ENCODE peak calls at places on chromosomes 1 and 21, in six cellular contexts. F, S, A, G, L and W are unnamed samples.

GRCh38 chr1:211490038-211490678 is 1.8 kb downstream of the RD3 start:
- DNase-seq in F (no peak), S (no peak), A (no peak), G (no peak), L (no peak), W (no peak)

GRCh38 chr1:16076003-16076870 is 2.8 kb upstream of the FAM131C start:
- DNase-seq in F (no peak), S (no peak), A (peak; percentile 89), G (peak; percentile 59), L (no peak), W (peak; percentile 86)

GRCh38 chr21:27799861-27800260 is 833.0 kb upstream of the ADAMTS5 start:
- DNase-seq in F (no peak), S (no peak), A (no peak), G (no peak), L (no peak), W (peak; percentile 24)

GRCh38 chr1:61182049-61182448 is 99.7 kb downstream of the NFIA start:
- DNase-seq in F (no peak), S (no peak), A (peak; percentile 68), G (no peak), L (no peak), W (peak; percentile 70)

GRCh38 chr1:6357243-6357929 is 36.2 kb downstream of the ACOT7 start:
- DNase-seq in F (no peak), S (no peak), A (no peak), G (no peak), L (peak; percentile 47), W (no peak)

GRCh38 chr1:6517435-6517851 is 26.0 kb upstream of the PLEKHG5 start:
- DNase-seq in F (no peak), S (no peak), A (no peak), G (no peak), L (no peak), W (no peak)

GRCh38 chr1:234230414-234230862 is 142.8 kb upstream of the COA6 start:
- DNase-seq in F (no peak), S (no peak), A (peak; percentile 46), G (no peak), L (no peak), W (no peak)

GRCh38 chr21:45618287-45618686 is 25.2 kb upstream of the PCBP3 start:
- DNase-seq in F (no peak), S (no peak), A (peak; percentile 5), G (no peak), L (no peak), W (peak; percentile 48)

GRCh38 chr1:41072051-41072450 is 50.5 kb upstream of the SLFNL1 start:
- DNase-seq in F (no peak), S (no peak), A (peak; percentile 27), G (no peak), L (no peak), W (peak; percentile 43)

GRCh38 chr1:229210844-229211243 is 60.1 kb upstream of the RAB4A start:
- DNase-seq in F (no peak), S (no peak), A (no peak), G (no peak), L (no peak), W (no peak)

GRCh38 chr1:41712687-41713086 is 206.0 kb downstream of the HIVEP3 start:
- DNase-seq in F (no peak), S (no peak), A (no peak), G (no peak), L (no peak), W (no peak)

GRCh38 chr1:217029311-217030157 is 306.3 kb upstream of the ESRRG start:
- DNase-seq in F (no peak), S (peak; percentile 85), A (peak; percentile 83), G (no peak), L (peak; percentile 37), W (peak; percentile 64)

GRCh38 chr1:4053160-4053748 is 153.2 kb upstream of the C1orf174 start:
- DNase-seq in F (no peak), S (no peak), A (no peak), G (no peak), L (no peak), W (no peak)

GRCh38 chr1:67441183-67441582 is 11.0 kb upstream of the SERBP1 start:
- DNase-seq in F (peak; percentile 57), S (no peak), A (peak; percentile 81), G (peak; percentile 70), L (peak; percentile 26), W (peak; percentile 38)

GRCh38 chr1:33502726-33503125 is 30.3 kb downstream of the ZSCAN20 start:
- DNase-seq in F (no peak), S (no peak), A (peak; percentile 54), G (no peak), L (no peak), W (peak; percentile 30)

GRCh38 chr1:222171005-222171404 is 376.9 kb downstream of the HHIPL2 start:
- DNase-seq in F (peak; percentile 50), S (no peak), A (peak; percentile 56), G (no peak), L (no peak), W (peak; percentile 63)

GRCh38 chr1:202143011-202143767 is 1.3 kb downstream of the ARL8A start:
- DNase-seq in F (peak; percentile 42), S (no peak), A (no peak), G (no peak), L (peak; percentile 34), W (no peak)

GRCh38 chr1:231694081-231694443 is 67.5 kb downstream of the DISC1 start:
- DNase-seq in F (no peak), S (no peak), A (no peak), G (peak; percentile 53), L (no peak), W (no peak)

GRCh38 chr1:214292317-214292716 is 11.4 kb downstream of the SMYD2 start:
- DNase-seq in F (no peak), S (no peak), A (no peak), G (no peak), L (no peak), W (peak; percentile 27)

GRCh38 chr1:46315669-46316403 is 12.3 kb downstream of the UQCRH start:
- DNase-seq in F (no peak), S (no peak), A (peak; percentile 55), G (no peak), L (no peak), W (peak; percentile 25)

GRCh38 chr1:203124546-203125317 is 2.8 kb upstream of the ADORA1 start:
- DNase-seq in F (no peak), S (no peak), A (no peak), G (no peak), L (no peak), W (no peak)

GRCh38 chr1:211695135-211695816 is 19.9 kb upstream of the NEK2 start:
- DNase-seq in F (no peak), S (no peak), A (no peak), G (no peak), L (no peak), W (no peak)

GRCh38 chr1:34060901-34061415 is 104.1 kb downstream of the CSMD2 start:
- DNase-seq in F (no peak), S (no peak), A (peak; percentile 4), G (no peak), L (no peak), W (peak; percentile 78)

GRCh38 chr1:217534566-217534965 is 96.3 kb downstream of the GPATCH2 start:
- DNase-seq in F (no peak), S (no peak), A (no peak), G (no peak), L (no peak), W (peak; percentile 8)

GRCh38 chr21:41678944-41679343 is 87.9 kb downstream of the RIPK4 start:
- DNase-seq in F (peak; percentile 62), S (peak; percentile 99), A (peak; percentile 96), G (peak; percentile 79), L (peak; percentile 96), W (peak; percentile 97)

GRCh38 chr21:20592482-20592881 is 405.7 kb upstream of the NCAM2 start:
- DNase-seq in F (no peak), S (no peak), A (no peak), G (no peak), L (no peak), W (no peak)

GRCh38 chr1:212467843-212468482 is 35.2 kb downstream of the NENF start:
- DNase-seq in F (no peak), S (no peak), A (no peak), G (no peak), L (no peak), W (no peak)

DNA sequence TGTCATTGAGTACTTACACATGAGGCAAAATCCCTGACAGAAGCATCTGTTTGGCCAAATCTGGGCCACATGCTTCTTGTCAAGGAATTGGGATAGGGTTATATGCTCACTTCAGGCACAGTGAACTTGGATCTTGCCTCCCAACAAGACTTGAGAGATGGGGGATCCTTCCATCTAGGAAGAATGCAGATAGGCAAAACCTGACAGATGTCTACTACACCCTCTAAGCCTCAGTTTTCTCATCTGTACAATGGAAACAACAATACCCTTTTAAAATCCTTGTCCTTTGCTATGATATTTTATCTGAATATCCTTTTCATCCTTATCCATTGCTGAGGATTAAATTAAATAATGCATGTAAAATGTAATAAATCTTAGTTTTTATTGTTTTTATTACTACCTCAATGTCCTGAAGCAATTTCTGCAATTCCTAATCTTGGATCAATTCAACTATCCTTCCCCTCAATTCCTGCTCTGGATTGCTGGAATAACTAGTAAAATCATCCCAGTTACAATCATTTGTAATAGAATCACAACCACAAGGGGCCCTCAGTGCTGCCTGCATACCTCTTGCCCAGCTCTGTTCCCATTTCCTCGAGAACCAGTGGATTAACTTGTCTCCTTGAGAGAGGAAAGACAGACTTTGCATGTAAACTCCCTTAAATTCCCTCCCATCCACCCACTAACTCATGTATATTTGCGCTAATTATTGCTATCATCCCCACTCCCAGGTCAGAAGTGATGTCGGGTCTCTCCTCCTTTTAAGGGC is 8.1 kb upstream of the XPR1 start:
- DNase-seq in F (no peak), S (no peak), A (peak; percentile 32), G (no peak), L (no peak), W (peak; percentile 39)
- TF ChIP-seq CTCF in F (peak; percentile 5), S (no peak), A (peak; percentile 47), G (no peak), L (no peak), W (peak; percentile 53)

GRCh38 chr1:116415200-116415698 is 42.2 kb downstream of the ATP1A1 start:
- DNase-seq in F (no peak), S (no peak), A (no peak), G (no peak), L (no peak), W (no peak)
- H3K4me3 ChIP-seq in F (no peak overlapping the region), S (no peak overlapping the region), A (no peak overlapping the region), G (no peak overlapping the region), L (no peak overlapping the region), W (no peak overlapping the region)

DNA sequence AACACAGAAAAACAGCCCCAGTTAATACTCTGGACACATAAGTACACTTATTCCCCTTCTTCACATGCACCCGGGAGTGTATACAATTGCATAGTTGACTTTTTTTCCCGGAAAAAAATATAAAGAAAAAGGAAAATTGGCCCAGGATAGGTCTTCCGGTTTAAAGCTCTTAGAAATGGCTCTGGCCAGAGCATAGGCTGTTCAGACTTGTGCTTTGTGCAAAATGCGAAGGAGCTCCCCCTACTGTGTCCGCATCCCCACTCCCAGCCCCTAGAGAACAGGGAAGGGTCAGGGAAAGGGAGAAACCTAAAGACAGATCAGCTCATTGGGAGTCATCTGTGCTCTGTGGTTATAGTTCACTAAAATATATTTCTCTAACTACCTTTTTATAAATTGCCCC is 5.5 kb upstream of the MTMR11 start:
- DNase-seq in F (no peak), S (no peak), A (peak; percentile 34), G (no peak), L (peak; percentile 52), W (no peak)
- TF ChIP-seq CTCF in F (no peak), S (no peak), A (peak; percentile 49), G (no peak), L (no peak), W (peak; percentile 35)

GRCh38 chr1:199616947-199617346 is 410.6 kb upstream of the NR5A2 start:
- DNase-seq in F (no peak), S (no peak), A (no peak), G (no peak), L (no peak), W (no peak)

GRCh38 chr1:199608414-199608813 is 419.1 kb upstream of the NR5A2 start:
- DNase-seq in F (no peak), S (no peak), A (no peak), G (no peak), L (no peak), W (no peak)

GRCh38 chr1:199612976-199613774 is 414.3 kb upstream of the NR5A2 start:
- DNase-seq in F (no peak), S (no peak), A (peak; percentile 68), G (no peak), L (no peak), W (peak; percentile 53)
- H3K4me3 ChIP-seq in F (no peak overlapping the region), S (no peak overlapping the region), A (no peak overlapping the region), G (no peak overlapping the region), L (no peak overlapping the region), W (no peak overlapping the region)